ENCODE peak calls at places on chromosomes 5 and 9, in eight cellular contexts. M is HFFc6, V is progenitor cell of endocrine pancreas, K is cardiac fibroblast, B is GM06990, F is fibroblast of the aortic adventitia, O is GM23338, L is endothelial cell. A is an unnamed sample.

GRCh38 chr9:80552931-80553330 is 981.2 kb downstream of the TLE4 start:
- DNase-seq in O (peak; percentile 1), L (no peak), M (no peak), F (no peak), K (peak; percentile 69), B (no peak), V (no peak), A (no peak)

GRCh38 chr9:35110327-35110758 is 5.3 kb downstream of the ATOSB start:
- DNase-seq in K (peak; percentile 60), O (no peak), M (peak; percentile 52), B (no peak), V (no peak), L (no peak), F (peak; percentile 37), A (no peak)

GRCh38 chr5:56105511-56106372 is 111.0 kb upstream of the IL6ST start:
- DNase-seq in B (no peak), V (no peak), L (no peak), M (no peak), K (no peak), O (no peak), F (peak; percentile 44), A (no peak)

GRCh38 chr9:14314929-14315753 is 1.2 kb upstream of the NFIB start:
- DNase-seq in V (peak; percentile 57), M (no peak), F (peak; percentile 90), K (peak; percentile 97), B (peak; percentile 31), L (peak; percentile 72), O (peak; percentile 74), A (peak; percentile 94)

GRCh38 chr9:122056484-122056883 is 36.6 kb downstream of the TTLL11 start:
- DNase-seq in V (peak; percentile 40), M (no peak), F (peak; percentile 8), B (no peak), O (peak; percentile 67), L (peak; percentile 25), K (no peak), A (no peak)

GRCh38 chr5:64147379-64147778 is 18.3 kb upstream of the RNF180 start:
- DNase-seq in K (no peak), O (no peak), M (no peak), L (no peak), F (no peak), V (no peak), B (no peak), A (no peak)

GRCh38 chr5:143837306-143837848 is 25.4 kb downstream of the HMHB1 start:
- DNase-seq in L (no peak), O (no peak), K (peak; percentile 60), V (no peak), M (peak; percentile 51), B (no peak), F (peak; percentile 74), A (peak; percentile 85)

GRCh38 chr5:65734921-65735320 is 12.9 kb downstream of the NLN start:
- DNase-seq in M (no peak), K (no peak), B (no peak), F (no peak), L (no peak), O (no peak), V (no peak), A (no peak)

GRCh38 chr9:90961375-90961774 is 159.8 kb downstream of the SYK start:
- DNase-seq in B (no peak), V (no peak), L (no peak), F (peak; percentile 65), M (no peak), K (peak; percentile 36), O (no peak), A (no peak)

GRCh38 chr9:26271495-26272122 is 593.4 kb upstream of the TUSC1 start:
- DNase-seq in M (no peak), L (no peak), B (no peak), K (peak; percentile 40), V (no peak), F (peak; percentile 5), O (no peak), A (no peak)

GRCh38 chr9:13163946-13164345 is 115.5 kb downstream of the MPDZ start:
- DNase-seq in V (no peak), O (no peak), L (no peak), B (no peak), M (no peak), K (no peak), F (no peak), A (no peak)

GRCh38 chr9:69744688-69745380 is 15.0 kb downstream of the PTAR1 start:
- DNase-seq in K (no peak), V (no peak), M (no peak), B (no peak), O (no peak), F (no peak), L (no peak), A (no peak)

GRCh38 chr9:123115146-123115913 is 81.9 kb downstream of the GPR21 start:
- DNase-seq in M (no peak), F (no peak), V (no peak), B (no peak), K (no peak), L (no peak), O (no peak), A (no peak)

GRCh38 chr5:180469586-180469865 is 24.7 kb upstream of the CNOT6 start:
- DNase-seq in O (no peak), V (no peak), L (no peak), F (no peak), B (no peak), K (no peak), M (no peak), A (no peak)

GRCh38 chr5:32419791-32420190 is 24.7 kb downstream of the ZFR start:
- DNase-seq in M (no peak), F (no peak), K (peak; percentile 10), V (no peak), O (no peak), B (no peak), L (no peak), A (no peak)

GRCh38 chr9:133075925-133076324 is 14.1 kb downstream of the CEL start:
- DNase-seq in V (no peak), K (peak; percentile 80), M (peak; percentile 86), F (peak; percentile 80), L (no peak), B (no peak), O (no peak), A (no peak)

GRCh38 chr9:7259544-7260241 is 501.9 kb downstream of the KDM4C start:
- DNase-seq in M (no peak), L (no peak), F (no peak), V (no peak), K (peak; percentile 8), O (peak; percentile 14), B (no peak), A (no peak)

GRCh38 chr9:27212621-27213020 is 84.3 kb downstream of the EQTN start:
- DNase-seq in M (no peak), L (no peak), V (no peak), B (no peak), K (no peak), O (no peak), F (no peak), A (no peak)

GRCh38 chr5:111058064-111058463 is 13.4 kb upstream of the TSLP start:
- DNase-seq in O (no peak), K (no peak), L (no peak), F (no peak), B (no peak), M (no peak), V (no peak), A (no peak)

GRCh38 chr5:11075010-11075860 is 314.2 kb upstream of the DAP start:
- DNase-seq in L (peak; percentile 35), K (no peak), V (no peak), B (no peak), O (peak; percentile 56), F (no peak), M (no peak), A (no peak)

GRCh38 chr5:84478603-84479002 is 93.9 kb upstream of the EDIL3 start:
- DNase-seq in V (no peak), L (no peak), B (no peak), K (peak; percentile 1), O (no peak), F (no peak), M (no peak), A (no peak)

DNA sequence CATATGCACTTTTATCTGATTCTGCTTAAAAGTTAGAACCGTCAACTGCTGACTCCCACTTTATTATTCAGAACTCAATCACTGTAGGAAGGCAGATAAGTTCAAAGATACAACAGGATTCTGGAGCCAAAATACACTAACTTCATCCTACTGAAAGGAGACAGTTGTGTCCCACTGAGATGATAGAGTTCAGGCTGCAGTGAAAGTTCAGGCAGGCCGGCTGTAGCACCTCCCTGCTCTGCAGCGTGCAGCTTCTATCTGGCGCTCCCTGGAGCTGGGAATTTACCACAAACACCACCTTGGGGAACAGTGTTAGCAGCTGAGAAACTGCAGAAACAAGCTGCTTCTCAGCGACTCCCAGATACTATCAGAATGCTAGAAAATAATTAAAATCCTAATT is 52.5 kb upstream of the CNTLN start:
- DNase-seq in O (peak; percentile 71), F (peak; percentile 49), M (peak; percentile 12), B (no peak), V (no peak), K (peak; percentile 51), L (peak; percentile 16), A (no peak)
- TF ChIP-seq CTCF in O (peak; percentile 30), F (peak; percentile 27), M (no peak), B (no peak), V (no peak), K (no peak), L (no peak), A (peak; percentile 32)

GRCh38 chr5:308672-309271 is 12.7 kb upstream of the AHRR start:
- DNase-seq in O (peak; percentile 37), B (no peak), F (peak; percentile 63), K (peak; percentile 25), M (peak; percentile 23), L (no peak), V (no peak), A (no peak)
- TF ChIP-seq CTCF in O (peak; percentile 35), B (no peak), F (peak; percentile 62), K (peak; percentile 36), M (peak; percentile 66), L (peak; percentile 31), V (peak; percentile 33), A (no peak)

GRCh38 chr5:179342577-179342976 is 2.7 kb downstream of the ADAMTS2 start:
- DNase-seq in F (peak; percentile 72), V (no peak), L (peak; percentile 47), B (no peak), M (peak; percentile 68), O (peak; percentile 58), K (peak; percentile 78), A (no peak)
- TF ChIP-seq CTCF in F (peak; percentile 83), V (no peak), L (no peak), B (no peak), M (peak; percentile 72), O (peak; percentile 15), K (peak; percentile 67), A (no peak)

DNA sequence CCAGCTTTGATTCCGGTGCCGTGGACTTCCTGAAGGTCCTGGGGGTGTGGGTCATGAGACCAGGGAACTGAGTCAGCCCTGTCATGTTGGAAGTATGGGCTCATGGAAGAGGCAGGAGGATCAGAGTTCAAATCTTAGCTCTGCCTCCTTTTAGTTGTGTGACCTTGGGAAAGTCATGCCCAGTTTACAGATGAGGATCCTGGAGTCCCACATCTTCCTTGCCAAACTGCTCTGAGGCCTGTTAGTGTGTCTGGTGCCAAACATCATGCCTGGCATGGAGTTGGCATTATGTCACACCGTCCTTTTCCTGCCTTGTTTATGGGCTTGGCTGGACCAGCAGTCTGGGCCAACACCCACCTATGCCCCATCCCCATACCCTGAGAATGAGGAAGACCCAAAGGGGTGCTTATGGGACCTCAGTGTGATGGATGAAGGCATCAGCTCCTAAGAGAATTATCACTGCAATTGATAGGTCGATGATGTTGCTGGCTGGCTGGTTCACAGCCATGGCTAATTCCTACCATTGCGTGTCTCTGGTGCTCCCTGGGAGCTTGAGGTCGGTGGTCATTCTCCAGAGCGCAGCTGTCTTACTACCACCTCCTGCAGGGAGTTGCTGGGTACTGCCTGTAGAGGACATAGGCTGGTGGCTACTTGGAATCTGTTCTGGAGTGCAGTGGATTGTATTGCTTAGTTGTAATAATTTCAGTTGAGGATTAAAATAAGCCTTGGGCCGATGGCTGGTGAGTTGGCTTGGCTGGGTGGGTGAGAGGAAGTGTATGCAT is 140.5 kb upstream of the PITX1 start:
- DNase-seq in O (peak; percentile 69), F (no peak), K (no peak), M (no peak), V (no peak), B (no peak), L (no peak), A (no peak)
- TF ChIP-seq CTCF in O (peak; percentile 64), F (peak; percentile 18), K (peak; percentile 14), M (peak; percentile 51), V (no peak), B (peak; percentile 3), L (no peak), A (peak; percentile 13)

A was measured in osteocyte.